ENCODE peak calls at places on chromosomes 1 and 21, in six cellular contexts. One of them, this sample, is unnamed.

GRCh38 chr1:39275836-39276507 is 71.5 kb downstream of the MACF1 start:
- DNase-seq in stomach: no peak
- DNase-seq in CD8-positive, alpha-beta T cell: no peak
- DNase-seq in right lobe of liver: no peak
- DNase-seq in OCI-LY7: no peak
- DNase-seq in upper lobe of right lung: no peak
- DNase-seq in this sample: no peak

GRCh38 chr1:161085165-161085564 is 4.2 kb downstream of the NECTIN4 start:
- DNase-seq in stomach: no peak
- DNase-seq in CD8-positive, alpha-beta T cell: no peak
- DNase-seq in right lobe of liver: no peak
- DNase-seq in OCI-LY7: no peak
- DNase-seq in upper lobe of right lung: no peak
- DNase-seq in this sample: no peak

GRCh38 chr1:8184301-8184700 is 133.6 kb upstream of the SLC45A1 start:
- DNase-seq in stomach: no peak
- DNase-seq in CD8-positive, alpha-beta T cell: no peak
- DNase-seq in right lobe of liver: no peak
- DNase-seq in OCI-LY7: no peak
- DNase-seq in upper lobe of right lung: no peak
- DNase-seq in this sample: no peak

GRCh38 chr1:155962599-155963211 is 15.6 kb downstream of the ARHGEF2 start:
- DNase-seq in stomach: peak; percentile 62
- DNase-seq in CD8-positive, alpha-beta T cell: no peak
- DNase-seq in right lobe of liver: no peak
- DNase-seq in OCI-LY7: no peak
- DNase-seq in upper lobe of right lung: no peak
- DNase-seq in this sample: no peak

GRCh38 chr1:28126778-28127430 is 38.5 kb upstream of the EYA3 start:
- DNase-seq in stomach: no peak
- DNase-seq in CD8-positive, alpha-beta T cell: no peak
- DNase-seq in right lobe of liver: no peak
- DNase-seq in OCI-LY7: no peak
- DNase-seq in upper lobe of right lung: no peak
- DNase-seq in this sample: no peak

GRCh38 chr1:236139495-236139894 is 2.8 kb upstream of the GPR137B start:
- DNase-seq in stomach: no peak
- DNase-seq in CD8-positive, alpha-beta T cell: no peak
- DNase-seq in right lobe of liver: no peak
- DNase-seq in OCI-LY7: no peak
- DNase-seq in upper lobe of right lung: no peak
- DNase-seq in this sample: no peak

GRCh38 chr1:206579747-206580437 is 32.4 kb downstream of the EIF2D start:
- DNase-seq in stomach: peak; percentile 72
- DNase-seq in CD8-positive, alpha-beta T cell: peak; percentile 70
- DNase-seq in right lobe of liver: peak; percentile 75
- DNase-seq in OCI-LY7: peak; percentile 83
- DNase-seq in upper lobe of right lung: peak; percentile 91
- DNase-seq in this sample: no peak

GRCh38 chr1:12627308-12627707 is 9.3 kb upstream of the DHRS3 start:
- DNase-seq in stomach: no peak
- DNase-seq in CD8-positive, alpha-beta T cell: no peak
- DNase-seq in right lobe of liver: no peak
- DNase-seq in OCI-LY7: no peak
- DNase-seq in upper lobe of right lung: no peak
- DNase-seq in this sample: no peak

GRCh38 chr1:166907763-166908162 is 31.7 kb upstream of the TADA1 start:
- DNase-seq in stomach: no peak
- DNase-seq in CD8-positive, alpha-beta T cell: no peak
- DNase-seq in right lobe of liver: no peak
- DNase-seq in OCI-LY7: peak; percentile 40
- DNase-seq in upper lobe of right lung: no peak
- DNase-seq in this sample: no peak

GRCh38 chr1:11450310-11450709 is 28.6 kb upstream of the DISP3 start:
- DNase-seq in stomach: no peak
- DNase-seq in CD8-positive, alpha-beta T cell: no peak
- DNase-seq in right lobe of liver: no peak
- DNase-seq in OCI-LY7: no peak
- DNase-seq in upper lobe of right lung: no peak
- DNase-seq in this sample: no peak

DNA sequence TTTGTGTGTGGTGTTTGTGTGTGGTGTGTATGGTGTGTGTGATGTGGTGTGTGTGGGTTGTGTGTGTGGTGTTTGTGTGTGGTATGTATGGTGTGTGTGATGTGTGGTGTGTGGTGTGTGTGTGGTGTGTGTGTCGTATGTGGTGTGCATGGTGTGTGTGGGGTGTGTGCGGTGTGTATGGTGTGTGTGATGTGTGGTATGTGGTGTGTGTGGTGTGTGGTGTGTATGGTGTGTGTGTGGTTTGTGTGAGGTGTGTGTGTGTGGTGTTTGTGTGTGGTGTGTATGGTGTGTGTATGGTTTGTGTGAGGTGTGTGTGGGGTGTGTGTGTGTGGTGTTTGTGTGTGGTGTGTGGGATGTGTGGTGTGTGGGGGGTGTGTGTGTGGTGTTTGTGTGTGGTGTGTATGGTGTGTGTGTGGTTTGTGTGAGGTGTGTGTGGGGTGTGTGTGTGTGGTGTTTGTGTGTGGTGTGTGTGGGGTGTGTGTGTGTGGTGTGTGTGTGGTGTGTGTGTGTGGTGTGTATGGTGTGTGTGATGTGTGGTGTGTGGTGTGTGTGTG is 106.2 kb upstream of the ADAR start:
- DNase-seq in stomach: no peak
- DNase-seq in CD8-positive, alpha-beta T cell: no peak
- DNase-seq in right lobe of liver: no peak
- DNase-seq in OCI-LY7: no peak
- DNase-seq in upper lobe of right lung: no peak
- DNase-seq in this sample: no peak
- H3K4me1 ChIP-seq in stomach: no peaks in the 10 kb centered on the region
- H3K4me1 ChIP-seq in CD8-positive, alpha-beta T cell: no peaks in the 10 kb centered on the region
- H3K4me1 ChIP-seq in right lobe of liver: no peaks in the 10 kb centered on the region
- H3K4me1 ChIP-seq in OCI-LY7: no peaks in the 10 kb centered on the region
- H3K4me1 ChIP-seq in upper lobe of right lung: peaks cover 7% of the 10 kb centered on the region
- H3K4me1 ChIP-seq in this sample: no peaks in the 10 kb centered on the region

GRCh38 chr1:94982403-94982802 is 55.5 kb upstream of the CNN3 start:
- DNase-seq in stomach: no peak
- DNase-seq in CD8-positive, alpha-beta T cell: no peak
- DNase-seq in right lobe of liver: no peak
- DNase-seq in OCI-LY7: no peak
- DNase-seq in upper lobe of right lung: no peak
- DNase-seq in this sample: no peak
- H3K4me1 ChIP-seq in stomach: no peaks in the 10 kb centered on the region
- H3K4me1 ChIP-seq in CD8-positive, alpha-beta T cell: no peaks in the 10 kb centered on the region
- H3K4me1 ChIP-seq in right lobe of liver: no peaks in the 10 kb centered on the region
- H3K4me1 ChIP-seq in OCI-LY7: peaks cover 21% of the 10 kb centered on the region
- H3K4me1 ChIP-seq in upper lobe of right lung: no peaks in the 10 kb centered on the region
- H3K4me1 ChIP-seq in this sample: peaks cover 3% of the 10 kb centered on the region

GRCh38 chr21:37389456-37389855 is 22.9 kb downstream of the DYRK1A start:
- DNase-seq in stomach: no peak
- DNase-seq in CD8-positive, alpha-beta T cell: no peak
- DNase-seq in right lobe of liver: no peak
- DNase-seq in OCI-LY7: no peak
- DNase-seq in upper lobe of right lung: no peak
- DNase-seq in this sample: no peak
- H3K4me1 ChIP-seq in stomach: peaks cover 74% of the 10 kb centered on the region
- H3K4me1 ChIP-seq in CD8-positive, alpha-beta T cell: peaks cover 89% of the 10 kb centered on the region
- H3K4me1 ChIP-seq in right lobe of liver: no peaks in the 10 kb centered on the region
- H3K4me1 ChIP-seq in OCI-LY7: peaks cover 2% of the 10 kb centered on the region
- H3K4me1 ChIP-seq in upper lobe of right lung: peaks cover 58% of the 10 kb centered on the region
- H3K4me1 ChIP-seq in this sample: peaks cover 13% of the 10 kb centered on the region

GRCh38 chr1:204460346-204460745 is 34.3 kb downstream of the PIK3C2B start:
- DNase-seq in stomach: no peak
- DNase-seq in CD8-positive, alpha-beta T cell: no peak
- DNase-seq in right lobe of liver: no peak
- DNase-seq in OCI-LY7: no peak
- DNase-seq in upper lobe of right lung: no peak
- DNase-seq in this sample: no peak
- H3K4me1 ChIP-seq in stomach: peaks cover 28% of the 10 kb centered on the region
- H3K4me1 ChIP-seq in CD8-positive, alpha-beta T cell: peaks cover 35% of the 10 kb centered on the region
- H3K4me1 ChIP-seq in right lobe of liver: no peaks in the 10 kb centered on the region
- H3K4me1 ChIP-seq in OCI-LY7: peaks cover 42% of the 10 kb centered on the region
- H3K4me1 ChIP-seq in upper lobe of right lung: peaks cover 46% of the 10 kb centered on the region
- H3K4me1 ChIP-seq in this sample: no peaks in the 10 kb centered on the region

GRCh38 chr1:15849775-15850449 is 2.4 kb downstream of the SPEN start:
- DNase-seq in stomach: peak; percentile 29
- DNase-seq in CD8-positive, alpha-beta T cell: no peak
- DNase-seq in right lobe of liver: peak; percentile 55
- DNase-seq in OCI-LY7: peak; percentile 45
- DNase-seq in upper lobe of right lung: no peak
- DNase-seq in this sample: no peak

GRCh38 chr1:15852036-15852827 is 4.7 kb downstream of the SPEN start:
- DNase-seq in stomach: no peak
- DNase-seq in CD8-positive, alpha-beta T cell: no peak
- DNase-seq in right lobe of liver: no peak
- DNase-seq in OCI-LY7: peak; percentile 50
- DNase-seq in upper lobe of right lung: no peak
- DNase-seq in this sample: no peak

GRCh38 chr1:15851251-15852035 is 3.9 kb downstream of the SPEN start:
- DNase-seq in stomach: no peak
- DNase-seq in CD8-positive, alpha-beta T cell: no peak
- DNase-seq in right lobe of liver: no peak
- DNase-seq in OCI-LY7: peak; percentile 19
- DNase-seq in upper lobe of right lung: no peak
- DNase-seq in this sample: no peak

GRCh38 chr1:15848929-15849774 is 1.6 kb downstream of the SPEN start:
- DNase-seq in stomach: peak; percentile 86
- DNase-seq in CD8-positive, alpha-beta T cell: peak; percentile 51
- DNase-seq in right lobe of liver: peak; percentile 90
- DNase-seq in OCI-LY7: peak; percentile 67
- DNase-seq in upper lobe of right lung: peak; percentile 92
- DNase-seq in this sample: peak; percentile 86

GRCh38 chr1:15850450-15851079 is 3.1 kb downstream of the SPEN start:
- DNase-seq in stomach: no peak
- DNase-seq in CD8-positive, alpha-beta T cell: no peak
- DNase-seq in right lobe of liver: no peak
- DNase-seq in OCI-LY7: no peak
- DNase-seq in upper lobe of right lung: no peak
- DNase-seq in this sample: no peak
- H3K4me1 ChIP-seq in stomach: peaks cover 12% of the 10 kb centered on the region
- H3K4me1 ChIP-seq in CD8-positive, alpha-beta T cell: peaks cover 24% of the 10 kb centered on the region
- H3K4me1 ChIP-seq in right lobe of liver: peaks cover 6% of the 10 kb centered on the region
- H3K4me1 ChIP-seq in OCI-LY7: peaks cover 42% of the 10 kb centered on the region
- H3K4me1 ChIP-seq in upper lobe of right lung: peaks cover 42% of the 10 kb centered on the region
- H3K4me1 ChIP-seq in this sample: peaks cover 30% of the 10 kb centered on the region

DNA sequence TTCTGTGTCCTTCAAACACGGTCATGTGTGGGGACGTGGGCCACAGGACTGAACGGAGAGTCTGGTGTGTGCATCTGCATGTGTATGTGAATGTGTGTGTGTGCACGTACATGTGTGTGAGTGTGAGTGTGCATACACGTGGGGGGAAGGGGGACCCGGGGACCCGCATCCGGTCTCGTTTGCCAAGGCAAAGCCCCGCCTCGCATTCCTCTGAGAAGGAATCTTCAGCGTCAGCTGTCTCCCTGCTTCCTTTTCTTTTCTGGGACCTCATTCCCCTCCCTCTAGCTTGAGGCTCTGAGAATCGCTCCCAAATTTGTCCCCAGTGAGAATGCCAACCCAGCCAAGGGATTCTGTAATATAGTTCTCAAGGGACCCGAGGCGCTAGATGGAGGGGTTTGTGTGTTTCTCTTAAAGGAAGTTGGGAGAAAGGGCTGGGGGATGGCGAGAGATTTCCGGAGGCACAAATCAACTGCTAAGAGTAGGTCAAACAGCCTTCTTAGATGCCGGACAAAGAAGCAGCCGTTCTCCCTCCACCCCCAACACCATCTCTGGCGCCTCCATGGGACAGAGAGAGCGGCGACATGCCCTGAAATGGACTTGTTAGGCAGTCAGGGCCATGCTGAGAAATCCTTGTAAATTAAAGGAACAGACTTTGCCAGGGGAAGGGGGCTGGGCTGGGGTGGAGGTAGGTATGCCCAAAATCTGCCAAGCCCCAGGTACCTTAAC is 6.6 kb downstream of the IFFO2 start:
- DNase-seq in stomach: no peak
- DNase-seq in CD8-positive, alpha-beta T cell: no peak
- DNase-seq in right lobe of liver: no peak
- DNase-seq in OCI-LY7: no peak
- DNase-seq in upper lobe of right lung: no peak
- DNase-seq in this sample: no peak
- H3K4me1 ChIP-seq in stomach: peaks cover 61% of the 10 kb centered on the region
- H3K4me1 ChIP-seq in CD8-positive, alpha-beta T cell: peaks cover 98% of the 10 kb centered on the region
- H3K4me1 ChIP-seq in right lobe of liver: peaks cover 5% of the 10 kb centered on the region
- H3K4me1 ChIP-seq in OCI-LY7: peaks cover 8% of the 10 kb centered on the region
- H3K4me1 ChIP-seq in upper lobe of right lung: peaks cover 92% of the 10 kb centered on the region
- H3K4me1 ChIP-seq in this sample: peaks cover 31% of the 10 kb centered on the region

GRCh38 chr21:34936874-34937563 is 112.1 kb downstream of the RUNX1 start:
- DNase-seq in stomach: no peak
- DNase-seq in CD8-positive, alpha-beta T cell: no peak
- DNase-seq in right lobe of liver: no peak
- DNase-seq in OCI-LY7: no peak
- DNase-seq in upper lobe of right lung: no peak
- DNase-seq in this sample: no peak
- H3K4me1 ChIP-seq in stomach: no peaks in the 10 kb centered on the region
- H3K4me1 ChIP-seq in CD8-positive, alpha-beta T cell: peaks cover 60% of the 10 kb centered on the region
- H3K4me1 ChIP-seq in right lobe of liver: no peaks in the 10 kb centered on the region
- H3K4me1 ChIP-seq in OCI-LY7: peaks cover 4% of the 10 kb centered on the region
- H3K4me1 ChIP-seq in upper lobe of right lung: peaks cover 11% of the 10 kb centered on the region
- H3K4me1 ChIP-seq in this sample: no peaks in the 10 kb centered on the region

GRCh38 chr1:56572334-56573050 is 6.9 kb downstream of the PLPP3 start:
- DNase-seq in stomach: no peak
- DNase-seq in CD8-positive, alpha-beta T cell: no peak
- DNase-seq in right lobe of liver: no peak
- DNase-seq in OCI-LY7: no peak
- DNase-seq in upper lobe of right lung: no peak
- DNase-seq in this sample: no peak

GRCh38 chr1:56574794-56575193 is 4.6 kb downstream of the PLPP3 start:
- DNase-seq in stomach: no peak
- DNase-seq in CD8-positive, alpha-beta T cell: no peak
- DNase-seq in right lobe of liver: no peak
- DNase-seq in OCI-LY7: no peak
- DNase-seq in upper lobe of right lung: no peak
- DNase-seq in this sample: no peak

GRCh38 chr1:56573311-56573710 is 6.1 kb downstream of the PLPP3 start:
- DNase-seq in stomach: no peak
- DNase-seq in CD8-positive, alpha-beta T cell: no peak
- DNase-seq in right lobe of liver: no peak
- DNase-seq in OCI-LY7: no peak
- DNase-seq in upper lobe of right lung: no peak
- DNase-seq in this sample: no peak

GRCh38 chr1:56569661-56570060 is 9.7 kb downstream of the PLPP3 start:
- DNase-seq in stomach: no peak
- DNase-seq in CD8-positive, alpha-beta T cell: no peak
- DNase-seq in right lobe of liver: peak; percentile 78
- DNase-seq in OCI-LY7: no peak
- DNase-seq in upper lobe of right lung: no peak
- DNase-seq in this sample: no peak

GRCh38 chr1:56570924-56571372 is 8.4 kb downstream of the PLPP3 start:
- DNase-seq in stomach: no peak
- DNase-seq in CD8-positive, alpha-beta T cell: no peak
- DNase-seq in right lobe of liver: no peak
- DNase-seq in OCI-LY7: no peak
- DNase-seq in upper lobe of right lung: no peak
- DNase-seq in this sample: no peak
- H3K4me1 ChIP-seq in stomach: peaks cover 38% of the 10 kb centered on the region
- H3K4me1 ChIP-seq in CD8-positive, alpha-beta T cell: no peaks in the 10 kb centered on the region
- H3K4me1 ChIP-seq in right lobe of liver: no peaks in the 10 kb centered on the region
- H3K4me1 ChIP-seq in OCI-LY7: peaks cover 51% of the 10 kb centered on the region
- H3K4me1 ChIP-seq in upper lobe of right lung: peaks cover 24% of the 10 kb centered on the region
- H3K4me1 ChIP-seq in this sample: peaks cover 61% of the 10 kb centered on the region

GRCh38 chr1:151968058-151968457 is 25.6 kb downstream of the S100A10 start:
- DNase-seq in stomach: peak; percentile 44
- DNase-seq in CD8-positive, alpha-beta T cell: no peak
- DNase-seq in right lobe of liver: no peak
- DNase-seq in OCI-LY7: peak; percentile 44
- DNase-seq in upper lobe of right lung: no peak
- DNase-seq in this sample: no peak
- H3K4me1 ChIP-seq in stomach: peaks cover 23% of the 10 kb centered on the region
- H3K4me1 ChIP-seq in CD8-positive, alpha-beta T cell: peaks cover 5% of the 10 kb centered on the region
- H3K4me1 ChIP-seq in right lobe of liver: no peaks in the 10 kb centered on the region
- H3K4me1 ChIP-seq in OCI-LY7: no peaks in the 10 kb centered on the region
- H3K4me1 ChIP-seq in upper lobe of right lung: peaks cover 23% of the 10 kb centered on the region
- H3K4me1 ChIP-seq in this sample: peaks cover 9% of the 10 kb centered on the region